ENCODE peak calls at places on chromosome X, in four cellular contexts. P, K, I and W are unnamed samples.

GRCh38 chrX:129646721-129647587 is 7.8 kb downstream of the APLN start:
- DNase-seq in P (no peak), K (no peak), I (no peak), W (no peak)

GRCh38 chrX:31012509-31013025 is 59.3 kb downstream of the FTHL17 start:
- DNase-seq in P (no peak), K (peak; percentile 56), I (no peak), W (no peak)

GRCh38 chrX:101659601-101660063 is at the start of gene ARMCX2:
- DNase-seq in P (no peak), K (peak; percentile 75), I (peak; percentile 74), W (peak; percentile 53)

GRCh38 chrX:13778916-13779315 is 38.0 kb downstream of the GPM6B start:
- DNase-seq in P (no peak), K (no peak), I (peak; percentile 55), W (peak; percentile 40)

GRCh38 chrX:39895228-39896110 is 202.3 kb downstream of the BCOR start:
- DNase-seq in P (no peak), K (no peak), I (no peak), W (no peak)

GRCh38 chrX:68433155-68433980 is at the start of gene OPHN1:
- DNase-seq in P (no peak), K (peak; percentile 87), I (peak; percentile 79), W (peak; percentile 85)

GRCh38 chrX:128518508-128518907 is 466.3 kb upstream of the ACTRT1 start:
- DNase-seq in P (peak; percentile 62), K (peak; percentile 49), I (peak; percentile 3), W (peak; percentile 5)

GRCh38 chrX:65300104-65300809 is 234.3 kb downstream of the LAS1L start:
- DNase-seq in P (peak; percentile 51), K (peak; percentile 85), I (no peak), W (no peak)

GRCh38 chrX:129980043-129980442 is 2.4 kb upstream of the BCORL1 start:
- DNase-seq in P (no peak), K (peak; percentile 61), I (no peak), W (no peak)

GRCh38 chrX:71618303-71618721 is at the start of gene CXCR3:
- DNase-seq in P (peak; percentile 88), K (no peak), I (no peak), W (peak; percentile 18)

GRCh38 chrX:40021647-40022046 is 76.1 kb downstream of the BCOR start:
- DNase-seq in P (no peak), K (no peak), I (no peak), W (no peak)

GRCh38 chrX:111465664-111466063 is 45.8 kb upstream of the SERTM2 start:
- DNase-seq in P (no peak), K (no peak), I (no peak), W (no peak)

GRCh38 chrX:18643853-18644252 is 28.1 kb downstream of the RS1 start:
- DNase-seq in P (no peak), K (no peak), I (no peak), W (no peak)

GRCh38 chrX:46279925-46280313 is 265.3 kb downstream of the ZNF674 start:
- DNase-seq in P (no peak), K (no peak), I (peak; percentile 28), W (no peak)

GRCh38 chrX:105460366-105460765 is 239.9 kb upstream of the TEX13A start:
- DNase-seq in P (no peak), K (no peak), I (peak; percentile 55), W (peak; percentile 68)

GRCh38 chrX:74383611-74384010 is 37.7 kb upstream of the SLC16A2 start:
- DNase-seq in P (peak; percentile 25), K (peak; percentile 72), I (peak; percentile 70), W (peak; percentile 53)

GRCh38 chrX:136865270-136866168 is 15.0 kb downstream of the RBMX start:
- DNase-seq in P (no peak), K (no peak), I (no peak), W (no peak)

GRCh38 chrX:153644356-153645125 is 2.5 kb upstream of the DUSP9 start:
- DNase-seq in P (no peak), K (peak; percentile 71), I (no peak), W (no peak)

GRCh38 chrX:21490341-21490740 is 116.1 kb downstream of the CNKSR2 start:
- DNase-seq in P (no peak), K (no peak), I (no peak), W (peak; percentile 1)

GRCh38 chrX:67721321-67721720 is 177.5 kb downstream of the AR start:
- DNase-seq in P (no peak), K (no peak), I (no peak), W (no peak)

GRCh38 chrX:129876734-129877395 is 29.1 kb upstream of the UTP14A start:
- DNase-seq in P (no peak), K (peak; percentile 51), I (peak; percentile 53), W (peak; percentile 71)

GRCh38 chrX:147191361-147191760 is 376.8 kb upstream of the CXorf51A start:
- DNase-seq in P (no peak), K (no peak), I (no peak), W (no peak)

GRCh38 chrX:20224814-20225487 is 41.8 kb downstream of the RPS6KA3 start:
- DNase-seq in P (no peak), K (no peak), I (no peak), W (peak; percentile 45)

GRCh38 chrX:119236599-119237525 is 777 bp downstream of the PGRMC1 start:
- DNase-seq in P (peak; percentile 28), K (peak; percentile 44), I (peak; percentile 68), W (peak; percentile 43)

GRCh38 chrX:11264925-11265324 is 28.3 kb upstream of the AMELX start:
- DNase-seq in P (no peak), K (no peak), I (no peak), W (no peak)

GRCh38 chrX:36414056-36414455 is 494.5 kb downstream of the CFAP47 start:
- DNase-seq in P (no peak), K (no peak), I (no peak), W (no peak)

GRCh38 chrX:125605145-125605544 is 285.5 kb downstream of the TEX13C start:
- DNase-seq in P (no peak), K (no peak), I (no peak), W (no peak)

GRCh38 chrX:55488559-55489314 is 911 bp downstream of the USP51 start:
- DNase-seq in P (peak; percentile 48), K (peak; percentile 80), I (peak; percentile 19), W (peak; percentile 63)

GRCh38 chrX:40448793-40449192 is 132.0 kb upstream of the ATP6AP2 start:
- DNase-seq in P (no peak), K (no peak), I (no peak), W (no peak)

GRCh38 chrX:78024349-78025108 is 55.1 kb upstream of the PGAM4 start:
- DNase-seq in P (peak; percentile 48), K (peak; percentile 53), I (peak; percentile 3), W (no peak)

GRCh38 chrX:120549483-120550452 is 11.0 kb downstream of the CUL4B start:
- DNase-seq in P (no peak), K (no peak), I (peak; percentile 90), W (peak; percentile 91)

GRCh38 chrX:111662314-111662713 is 18.7 kb upstream of the ALG13 start:
- DNase-seq in P (no peak), K (no peak), I (no peak), W (no peak)

GRCh38 chrX:109040057-109040456 is 303.7 kb upstream of the IRS4 start:
- DNase-seq in P (no peak), K (peak; percentile 53), I (no peak), W (no peak)

GRCh38 chrX:15737188-15737956 is 698 bp upstream of the CA5B start:
- DNase-seq in P (no peak), K (no peak), I (no peak), W (no peak)

GRCh38 chrX:103467156-103467555 is 52.1 kb downstream of the RAB40A start:
- DNase-seq in P (no peak), K (no peak), I (peak; percentile 26), W (no peak)

GRCh38 chrX:53685711-53686110 is 808 bp downstream of the HUWE1 start:
- DNase-seq in P (no peak), K (no peak), I (no peak), W (no peak)

GRCh38 chrX:53684415-53685192 is 1.9 kb downstream of the HUWE1 start:
- DNase-seq in P (no peak), K (no peak), I (peak; percentile 6), W (no peak)

GRCh38 chrX:53683556-53684414 is 2.7 kb downstream of the HUWE1 start:
- DNase-seq in P (peak; percentile 97), K (peak; percentile 94), I (peak; percentile 99), W (peak; percentile 98)

GRCh38 chrX:53688300-53688699 is 1.8 kb upstream of the HUWE1 start:
- DNase-seq in P (no peak), K (no peak), I (no peak), W (no peak)

GRCh38 chrX:53686151-53686885 is at the start of gene HUWE1:
- DNase-seq in P (peak; percentile 81), K (peak; percentile 94), I (peak; percentile 61), W (peak; percentile 71)
- H3K4me3 ChIP-seq in P (peak within 1 kb of the TSS; percentile 77), K (peak within 1 kb of the TSS; percentile 94), I (peak within 1 kb of the TSS; percentile 73), W (peak within 1 kb of the TSS; percentile 65)

GRCh38 chrX:106499473-106499872 is 112.3 kb upstream of the RADX start:
- DNase-seq in P (no peak), K (no peak), I (no peak), W (no peak)
- TF ChIP-seq CTCF in P (no peak), K (no peak), I (no peak), W (no peak)

DNA sequence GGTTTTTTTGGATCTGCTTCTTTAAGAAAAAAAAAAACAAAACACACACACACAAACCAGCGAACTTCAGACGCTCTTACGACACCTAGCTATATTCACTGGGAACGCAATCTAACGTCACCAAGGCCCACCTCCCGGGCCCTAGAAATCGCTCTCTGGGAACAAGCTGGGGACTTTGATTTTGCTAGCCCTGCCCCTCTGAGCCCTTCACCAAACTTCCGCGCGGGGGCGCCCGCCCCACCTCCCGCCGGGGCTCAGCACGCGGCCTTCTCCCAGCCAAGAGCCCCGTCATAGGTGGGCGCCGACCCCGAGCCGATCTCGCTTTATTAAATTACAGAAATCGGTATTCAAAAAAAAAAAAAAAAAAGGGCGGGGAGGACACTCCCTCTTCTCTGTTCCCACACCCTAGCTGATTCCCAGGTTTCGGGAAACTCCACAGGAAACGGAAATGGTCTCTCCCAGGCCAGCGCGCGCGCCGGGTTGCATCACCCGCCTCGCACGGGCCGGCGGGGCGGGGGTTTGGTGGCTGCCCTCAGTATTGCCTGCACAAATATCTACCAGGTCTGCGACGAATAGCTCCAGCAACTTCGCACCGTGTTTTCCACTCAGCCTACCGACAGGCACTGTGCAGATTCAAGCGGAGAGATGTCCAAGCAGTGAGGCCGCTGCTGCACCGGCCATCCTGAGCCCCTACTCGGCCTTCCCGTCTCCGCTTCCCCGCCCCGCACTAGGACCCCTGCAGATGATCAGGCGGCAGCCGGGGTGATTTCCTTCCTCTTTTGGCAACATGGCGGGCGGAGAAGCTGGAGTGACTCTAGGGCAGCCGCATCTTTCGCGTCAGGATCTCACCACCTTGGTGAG is at the start of gene EIF2S3:
- DNase-seq in P (peak; percentile 94), K (peak; percentile 98), I (peak; percentile 99), W (peak; percentile 99)
- H3K4me3 ChIP-seq in P (no peak within 1 kb of the TSS), K (no peak within 1 kb of the TSS), I (no peak within 1 kb of the TSS), W (peak within 1 kb of the TSS; percentile 80)

GRCh38 chrX:1591102-1591862 is at the start of gene AKAP17A:
- DNase-seq in P (peak; percentile 90), K (peak; percentile 100), I (peak; percentile 88), W (peak; percentile 94)
- TF ChIP-seq CTCF in P (no peak), K (peak; percentile 16), I (no peak), W (no peak)

DNA sequence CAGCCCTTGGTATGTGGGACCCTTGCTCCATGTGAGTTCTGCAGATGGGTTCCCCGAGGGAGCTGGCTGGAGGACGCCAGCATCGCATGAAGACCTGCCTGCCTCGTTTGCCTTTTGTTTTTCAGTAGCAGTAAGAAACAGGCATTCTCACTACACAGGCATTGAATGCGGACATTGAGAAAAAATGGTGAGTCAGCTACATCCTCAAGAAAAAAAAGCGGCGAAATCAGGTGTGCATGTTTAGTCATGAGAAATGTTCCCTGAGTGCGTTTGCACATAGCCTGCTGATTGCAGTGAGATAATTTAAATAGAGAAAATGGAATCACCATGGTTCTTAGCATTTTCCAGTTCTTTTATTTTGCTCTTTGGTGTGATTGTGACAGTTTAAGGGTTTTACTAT is 54.1 kb upstream of the CLDN34 start:
- DNase-seq in P (no peak), K (no peak), I (no peak), W (peak; percentile 58)
- H3K4me3 ChIP-seq in P (no peak overlapping the region), K (no peak overlapping the region), I (no peak overlapping the region), W (peak overlapping the region; percentile 10)